ENCODE peak calls at places on chromosomes 7 and 10, in six cellular contexts. V, Z, E, R, F and I are unnamed samples.

GRCh38 chr10:123140164-123140982 is 4.6 kb downstream of the HMX3 start:
- DNase-seq in Z (no peak), E (peak; percentile 50), F (no peak), V (no peak), R (no peak), I (no peak)

GRCh38 chr7:129163875-129164544 is 19.5 kb downstream of the TSPAN33 start:
- DNase-seq in Z (no peak), E (peak; percentile 76), F (peak; percentile 40), R (peak; percentile 69), V (peak; percentile 62), I (no peak)

GRCh38 chr10:35855155-35855947 is 213.3 kb upstream of the FZD8 start:
- DNase-seq in E (no peak), Z (no peak), V (no peak), R (no peak), F (no peak), I (no peak)

GRCh38 chr10:126668505-126668904 is 2.0 kb downstream of the C10orf90 start:
- DNase-seq in E (no peak), R (no peak), F (no peak), V (no peak), Z (no peak), I (no peak)

GRCh38 chr7:91436655-91437054 is 172.4 kb downstream of the FZD1 start:
- DNase-seq in V (no peak), Z (no peak), E (no peak), F (no peak), R (no peak), I (no peak)

GRCh38 chr7:14861456-14861855 is 41.1 kb downstream of the DGKB start:
- DNase-seq in Z (no peak), V (no peak), F (no peak), E (no peak), R (no peak), I (no peak)

GRCh38 chr7:104207731-104208420 is at the start of gene ORC5:
- DNase-seq in R (peak; percentile 94), Z (peak; percentile 27), E (peak; percentile 96), F (peak; percentile 65), V (peak; percentile 84), I (peak; percentile 44)

GRCh38 chr10:43211030-43211429 is 55.8 kb downstream of the RASGEF1A start:
- DNase-seq in Z (no peak), E (no peak), R (peak; percentile 56), V (no peak), F (no peak), I (no peak)

GRCh38 chr7:151251926-151252835 is 3.7 kb upstream of the SMARCD3 start:
- DNase-seq in Z (no peak), V (peak; percentile 84), R (peak; percentile 97), F (no peak), E (peak; percentile 100), I (no peak)

GRCh38 chr10:50506861-50507573 is 116.7 kb downstream of the SGMS1 start:
- DNase-seq in R (no peak), Z (no peak), F (peak; percentile 58), V (no peak), E (no peak), I (no peak)

GRCh38 chr7:28858206-28858605 is 99.9 kb downstream of the TRIL start:
- DNase-seq in R (no peak), Z (no peak), F (no peak), E (no peak), V (no peak), I (no peak)

GRCh38 chr7:84877943-84878595 is 308.8 kb downstream of the SEMA3D start:
- DNase-seq in E (no peak), R (no peak), V (no peak), F (no peak), Z (no peak), I (no peak)

GRCh38 chr7:151429555-151430331 is 10.2 kb downstream of the CRYGN start:
- DNase-seq in V (peak; percentile 36), F (no peak), Z (no peak), R (no peak), E (no peak), I (peak; percentile 17)

GRCh38 chr10:110392860-110393732 is 88.4 kb upstream of the SMNDC1 start:
- DNase-seq in R (no peak), F (no peak), E (no peak), V (no peak), Z (no peak), I (no peak)

GRCh38 chr7:118575393-118575948 is 351.0 kb downstream of the ANKRD7 start:
- DNase-seq in Z (no peak), V (no peak), R (no peak), F (no peak), E (no peak), I (no peak)

GRCh38 chr10:53749439-53749838 is 976.9 kb upstream of the MBL2 start:
- DNase-seq in E (no peak), Z (no peak), R (no peak), F (no peak), V (no peak), I (no peak)

GRCh38 chr7:115728518-115728917 is 302.0 kb downstream of the TFEC start:
- DNase-seq in Z (no peak), V (no peak), F (no peak), R (no peak), E (no peak), I (no peak)

GRCh38 chr10:67725567-67725966 is 29.6 kb upstream of the CTNNA3 start:
- DNase-seq in E (no peak), V (no peak), Z (no peak), F (no peak), R (no peak), I (no peak)

GRCh38 chr10:119449760-119450461 is 92.6 kb downstream of the RGS10 start:
- DNase-seq in R (no peak), V (no peak), E (no peak), F (no peak), Z (no peak), I (no peak)

GRCh38 chr10:86225098-86225782 is 141.4 kb downstream of the GRID1 start:
- DNase-seq in F (no peak), R (no peak), Z (no peak), V (peak; percentile 32), E (no peak), I (no peak)

GRCh38 chr7:99525713-99526440 is 21.4 kb downstream of the ZKSCAN5 start:
- DNase-seq in V (no peak), Z (no peak), E (no peak), R (no peak), F (no peak), I (no peak)

GRCh38 chr7:14055813-14056212 is 66.3 kb upstream of the ETV1 start:
- DNase-seq in V (no peak), R (no peak), F (no peak), Z (no peak), E (no peak), I (no peak)

GRCh38 chr7:150429699-150430098 is 20.7 kb upstream of the GIMAP8 start:
- DNase-seq in R (no peak), F (no peak), Z (no peak), E (no peak), V (no peak), I (no peak)

GRCh38 chr7:42020067-42020466 is 216.9 kb downstream of the GLI3 start:
- DNase-seq in E (no peak), R (no peak), F (no peak), Z (no peak), V (no peak), I (no peak)

GRCh38 chr7:46015107-46015868 is 94.2 kb upstream of the IGFBP3 start:
- DNase-seq in R (no peak), Z (peak; percentile 75), V (no peak), F (peak; percentile 14), E (no peak), I (no peak)

GRCh38 chr7:151394076-151395035 is 15.5 kb downstream of the WDR86 start:
- DNase-seq in Z (no peak), R (no peak), F (no peak), V (no peak), E (no peak), I (no peak)

GRCh38 chr7:3154881-3155494 is 111.3 kb upstream of the CARD11 start:
- DNase-seq in E (peak; percentile 73), Z (no peak), R (peak; percentile 63), F (peak; percentile 43), V (peak; percentile 45), I (peak; percentile 15)

GRCh38 chr10:124994573-124995473 is 52.9 kb downstream of the ZRANB1 start:
- DNase-seq in R (no peak), Z (no peak), V (no peak), E (no peak), F (no peak), I (no peak)
- TF ChIP-seq CHD2 in R (no peak), Z (no peak), V (no peak), E (no peak), F (no peak), I (no peak)

GRCh38 chr7:134355004-134355525 is 38.3 kb upstream of the SLC35B4 start:
- DNase-seq in V (no peak), R (no peak), F (no peak), E (no peak), Z (no peak), I (no peak)

GRCh38 chr7:134357486-134357885 is 40.8 kb upstream of the SLC35B4 start:
- DNase-seq in E (no peak), R (peak; percentile 37), F (no peak), Z (no peak), V (no peak), I (no peak)

GRCh38 chr7:134353411-134353810 is 36.7 kb upstream of the SLC35B4 start:
- DNase-seq in Z (no peak), V (no peak), F (no peak), R (no peak), E (no peak), I (no peak)

GRCh38 chr7:134356421-134356936 is 39.7 kb upstream of the SLC35B4 start:
- DNase-seq in V (no peak), E (no peak), F (no peak), Z (no peak), R (no peak), I (no peak)

GRCh38 chr7:134355925-134356324 is 39.2 kb upstream of the SLC35B4 start:
- DNase-seq in V (no peak), Z (no peak), F (peak; percentile 66), E (no peak), R (no peak), I (no peak)
- TF ChIP-seq CHD2 in V (no peak), Z (no peak), F (no peak), E (no peak), R (no peak), I (no peak)

GRCh38 chr10:132866601-132867381 is 75.6 kb downstream of the CFAP46 start:
- DNase-seq in Z (no peak), R (no peak), F (no peak), V (no peak), E (no peak), I (no peak)
- TF ChIP-seq CHD2 in Z (no peak), R (no peak), F (no peak), V (no peak), E (no peak), I (no peak)

DNA sequence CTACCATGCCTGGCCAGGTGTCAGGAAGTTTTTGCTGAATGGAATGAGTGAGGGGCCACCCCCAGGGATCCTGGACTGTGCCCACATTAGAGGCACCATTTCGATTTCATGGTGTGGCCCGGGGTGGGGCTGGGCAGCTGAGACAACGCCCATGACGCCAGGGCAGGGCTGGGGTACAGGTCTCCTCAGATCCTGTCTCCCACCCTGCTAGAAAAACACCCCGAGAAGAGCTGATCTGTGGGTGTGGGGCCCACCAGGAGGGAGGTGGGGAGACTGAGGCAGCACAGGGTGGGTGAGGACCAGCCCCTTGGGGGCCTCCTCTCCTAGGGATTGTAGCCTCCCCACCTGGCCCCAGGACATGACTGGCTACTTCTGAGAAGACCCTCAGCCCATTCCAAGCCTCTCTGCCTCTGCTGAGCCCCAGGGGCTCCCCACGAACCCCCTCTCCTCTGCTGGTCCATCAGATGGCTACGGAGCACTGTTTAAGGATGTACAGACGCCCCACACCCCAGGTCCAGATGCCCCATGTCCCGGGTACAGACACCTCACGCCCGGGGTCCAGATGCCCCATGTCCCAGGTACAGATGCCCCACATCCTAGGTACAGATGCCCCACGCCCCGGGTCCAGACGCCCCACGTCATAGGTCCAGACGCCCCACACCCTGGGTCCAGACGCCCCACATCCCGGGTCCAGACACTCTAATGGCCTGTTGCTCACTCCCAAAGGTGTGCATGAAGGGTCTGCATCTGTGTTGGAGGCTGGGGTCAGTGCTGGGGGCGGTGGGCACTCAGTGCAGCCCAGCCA is 99.4 kb downstream of the MICALL2 start:
- DNase-seq in F (no peak), V (no peak), R (no peak), Z (no peak), E (no peak), I (no peak)
- TF ChIP-seq CHD2 in F (no peak), V (no peak), R (no peak), Z (no peak), E (no peak), I (no peak)